ENCODE peak calls at places on chromosomes 1 and 21, in six cellular contexts. F is IMR-90, M is neuronal stem cell, G is H9, Z is H1, P is mesenchymal stem cell. H is an unnamed sample.

GRCh38 chr1:180680558-180681144 is 48.8 kb downstream of the XPR1 start:
- DNase-seq in G (no peak), M (no peak), P (peak), Z (no peak), F (peak), H (no peak)

GRCh38 chr21:45371649-45372048 is 33.3 kb upstream of the COL18A1 start:
- DNase-seq in P (no peak), M (no peak), G (no peak), Z (no peak), F (no peak), H (no peak)

GRCh38 chr1:12065872-12066271 is 2.8 kb downstream of the TNFRSF8 start:
- DNase-seq in M (no peak), F (no peak), Z (no peak), P (no peak), G (no peak), H (no peak)

GRCh38 chr1:104238991-104239390 is 489.3 kb downstream of the AMY1C start:
- DNase-seq in F (no peak), G (no peak), P (peak), Z (no peak), M (peak), H (no peak)

GRCh38 chr1:212108981-212109380 is 73.4 kb downstream of the DTL start:
- DNase-seq in G (no peak), M (no peak), F (no peak), P (no peak), Z (no peak), H (no peak)

GRCh38 chr21:32096411-32096810 is 182.4 kb downstream of the MIS18A start:
- DNase-seq in G (peak), Z (peak), F (no peak), P (no peak), M (peak), H (peak)

GRCh38 chr1:93766451-93766850 is 84.8 kb upstream of the BCAR3 start:
- DNase-seq in M (no peak), F (no peak), P (no peak), Z (no peak), G (no peak), H (peak)

GRCh38 chr21:32916088-32916487 is 109.6 kb upstream of the OLIG2 start:
- DNase-seq in F (no peak), M (no peak), Z (no peak), G (no peak), P (no peak), H (no peak)

GRCh38 chr1:226405411-226405988 is 2.4 kb downstream of the PARP1 start:
- DNase-seq in F (no peak), P (no peak), Z (no peak), M (no peak), G (peak), H (no peak)

GRCh38 chr1:241079018-241079417 is 278.0 kb downstream of the RGS7 start:
- DNase-seq in F (no peak), M (no peak), G (no peak), Z (no peak), P (no peak), H (no peak)

GRCh38 chr1:72557446-72558049 is 275.2 kb upstream of the NEGR1 start:
- DNase-seq in M (peak), Z (no peak), F (peak), G (peak), P (peak), H (no peak)

GRCh38 chr1:13965770-13966398 is 265.9 kb downstream of the PRDM2 start:
- DNase-seq in G (peak), F (peak), P (peak), Z (peak), M (peak), H (peak)

GRCh38 chr1:25428475-25429166 is 2.1 kb upstream of the MACO1 start:
- DNase-seq in Z (no peak), F (no peak), G (no peak), M (no peak), P (no peak), H (no peak)

GRCh38 chr1:54334996-54335395 is 71.2 kb downstream of the SSBP3 start:
- DNase-seq in F (peak), M (no peak), P (peak), Z (no peak), G (no peak), H (no peak)

GRCh38 chr1:199931666-199932377 is 95.7 kb upstream of the NR5A2 start:
- DNase-seq in M (no peak), G (no peak), Z (no peak), F (no peak), P (peak), H (peak)

GRCh38 chr1:36115931-36116330 is 9.1 kb downstream of the COL8A2 start:
- DNase-seq in M (no peak), F (peak), P (no peak), G (no peak), Z (no peak), H (no peak)

GRCh38 chr1:94527447-94528031 is 14.0 kb downstream of the F3 start:
- DNase-seq in Z (no peak), P (peak), G (no peak), M (no peak), F (peak), H (peak)

GRCh38 chr1:165444897-165445370 is at the start of gene RXRG:
- DNase-seq in F (peak), G (peak), P (peak), Z (no peak), M (peak), H (peak)

GRCh38 chr1:23118957-23119792 is 49.5 kb downstream of the LUZP1 start:
- DNase-seq in P (peak), M (no peak), Z (no peak), G (no peak), F (peak), H (no peak)

GRCh38 chr1:94602312-94602711 is 60.8 kb upstream of the F3 start:
- DNase-seq in F (peak), G (no peak), Z (no peak), M (no peak), P (peak), H (no peak)

GRCh38 chr1:244064621-244065020 is 13.5 kb downstream of the ZBTB18 start:
- DNase-seq in G (no peak), F (no peak), Z (no peak), P (no peak), M (no peak), H (no peak)

GRCh38 chr1:119689511-119689910 is 22.2 kb upstream of the PHGDH start:
- DNase-seq in G (no peak), M (peak), P (no peak), Z (no peak), F (no peak), H (no peak)

GRCh38 chr1:113874017-113874879 is 2.7 kb upstream of the PTPN22 start:
- DNase-seq in P (no peak), M (no peak), Z (no peak), F (peak), G (peak), H (no peak)

GRCh38 chr21:17542371-17542992 is 29.6 kb downstream of the CXADR start:
- DNase-seq in G (no peak), Z (no peak), F (no peak), M (no peak), P (peak), H (no peak)

GRCh38 chr1:8302181-8302681 is 15.7 kb upstream of the SLC45A1 start:
- DNase-seq in G (no peak), Z (no peak), M (no peak), F (no peak), P (no peak), H (peak)

GRCh38 chr1:214277704-214278635 is 3.0 kb upstream of the SMYD2 start:
- DNase-seq in Z (no peak), F (peak), P (no peak), M (no peak), G (no peak), H (peak)

GRCh38 chr1:172117800-172118199 is 276.5 kb downstream of the DNM3 start:
- DNase-seq in F (no peak), M (no peak), G (no peak), Z (no peak), P (no peak), H (no peak)

GRCh38 chr1:175884369-175884768 is 141.0 kb upstream of the TNR start:
- DNase-seq in Z (no peak), F (no peak), M (no peak), G (no peak), P (no peak), H (no peak)

GRCh38 chr1:217435159-217435558 is 195.7 kb downstream of the GPATCH2 start:
- DNase-seq in M (peak), G (no peak), Z (no peak), P (no peak), F (no peak), H (no peak)

GRCh38 chr1:23554481-23555224 is 4.6 kb downstream of the ID3 start:
- DNase-seq in M (peak), Z (no peak), P (peak), F (peak), G (peak), H (peak)

GRCh38 chr1:54583868-54584267 is 35.8 kb downstream of the ACOT11 start:
- DNase-seq in P (no peak), Z (no peak), F (no peak), M (no peak), G (no peak), H (no peak)

GRCh38 chr1:30649321-30649991 is 73.9 kb downstream of the MATN1 start:
- DNase-seq in M (no peak), G (no peak), P (no peak), Z (no peak), F (no peak), H (no peak)

GRCh38 chr1:84643183-84643582 is 47.1 kb downstream of the SSX2IP start:
- DNase-seq in M (no peak), Z (no peak), P (no peak), F (no peak), G (no peak), H (no peak)

GRCh38 chr1:200888349-200888838 is 6.3 kb upstream of the INAVA start:
- DNase-seq in G (peak), P (no peak), Z (no peak), F (no peak), M (no peak), H (peak)

GRCh38 chr1:22096463-22096862 is 44.0 kb downstream of the CDC42 start:
- DNase-seq in F (no peak), Z (no peak), P (no peak), G (no peak), M (no peak), H (no peak)

GRCh38 chr1:113456967-113457366 is 66.7 kb downstream of the MAGI3 start:
- DNase-seq in G (no peak), Z (no peak), F (peak), M (no peak), P (peak), H (no peak)

GRCh38 chr1:33280091-33280661 is 23.9 kb downstream of the ZNF362 start:
- DNase-seq in F (no peak), G (no peak), Z (no peak), P (no peak), M (no peak), H (no peak)

GRCh38 chr1:236142358-236143103 is at the start of gene GPR137B:
- DNase-seq in M (peak), Z (no peak), G (peak), P (peak), F (peak), H (no peak)
- H3K14ac ChIP-seq in M (peak), Z (peak), G (peak), P (peak), F (peak), H (peak)

DNA sequence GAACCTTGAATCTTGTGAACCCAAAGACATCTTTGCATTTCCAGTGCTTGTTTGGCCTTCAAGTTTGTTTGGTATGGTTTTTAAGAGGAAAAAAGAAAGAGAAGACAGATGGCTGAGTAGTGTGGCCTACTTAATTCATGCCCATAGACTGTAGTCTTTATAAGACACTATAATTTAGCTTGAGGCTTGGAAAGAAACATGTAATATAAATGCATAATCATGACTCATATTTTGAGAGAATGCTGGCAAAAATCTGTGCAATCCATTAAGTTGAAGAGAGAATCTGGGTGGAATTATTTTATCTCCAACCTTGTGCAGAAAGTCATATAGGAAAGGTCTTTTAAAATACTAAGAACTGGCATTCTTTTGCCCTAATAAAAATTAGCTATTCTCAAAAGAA is 179.3 kb downstream of the SIPA1L2 start:
- DNase-seq in Z (no peak), M (no peak), G (no peak), F (peak), P (no peak), H (no peak)
- H4K91ac ChIP-seq in Z (no peak), M (no peak), G (no peak), F (no peak), P (no peak), H (no peak)

GRCh38 chr1:178702141-178702540 is 22.9 kb upstream of the RALGPS2 start:
- DNase-seq in F (peak), P (peak), M (no peak), Z (no peak), G (no peak), H (no peak)

GRCh38 chr1:178706467-178706866 is 18.6 kb upstream of the RALGPS2 start:
- DNase-seq in G (no peak), M (no peak), F (peak), Z (no peak), P (peak), H (no peak)

GRCh38 chr1:178704833-178705232 is 20.2 kb upstream of the RALGPS2 start:
- DNase-seq in M (no peak), F (no peak), P (no peak), Z (no peak), G (no peak), H (no peak)
- H3K14ac ChIP-seq in M (no peak), F (no peak), P (peak), Z (no peak), G (no peak), H (no peak)

GRCh38 chr1:108657701-108658100 is 3.2 kb downstream of the HENMT1 start:
- DNase-seq in M (no peak), P (no peak), F (peak), Z (no peak), G (no peak), H (no peak)
- H4K91ac ChIP-seq in M (no peak), P (no peak), F (no peak), Z (no peak), G (no peak), H (no peak)

GRCh38 chr1:230760360-230760827 is 13.2 kb downstream of the CAPN9 start:
- DNase-seq in F (no peak), P (no peak), Z (no peak), G (peak), M (no peak), H (no peak)
- H3K14ac ChIP-seq in F (no peak), P (no peak), Z (no peak), G (no peak), M (no peak), H (no peak)

GRCh38 chr1:1189071-1189470 is 15.4 kb downstream of the TTLL10 start:
- DNase-seq in M (no peak), Z (no peak), F (no peak), P (no peak), G (no peak), H (no peak)
- H4K91ac ChIP-seq in M (no peak), Z (no peak), F (no peak), P (no peak), G (no peak), H (no peak)

H was measured in trophoblast cell.